ENCODE peak calls at places on chromosomes 13 and 19, in eight cellular contexts. M, N, F, V, R, I, B and D are unnamed samples.

GRCh38 chr13:67341406-67341805 is 111.3 kb upstream of the PCDH9 start:
- DNase-seq in V (no peak), B (no peak), N (no peak), M (no peak), I (no peak), F (no peak), R (no peak), D (no peak)

GRCh38 chr19:1655992-1656608 is 3.7 kb upstream of the TCF3 start:
- DNase-seq in F (no peak), B (no peak), M (no peak), V (no peak), I (no peak), N (no peak), R (no peak), D (no peak)

GRCh38 chr19:33724021-33724722 is 72.5 kb upstream of the KCTD15 start:
- DNase-seq in I (no peak), M (no peak), R (no peak), B (no peak), F (no peak), N (no peak), V (no peak), D (no peak)

GRCh38 chr13:113028336-113029060 is 59.5 kb downstream of the MCF2L start:
- DNase-seq in N (no peak), B (no peak), R (no peak), V (no peak), I (no peak), M (no peak), F (no peak), D (no peak)

GRCh38 chr13:98510156-98510509 is 66.8 kb downstream of the STK24 start:
- DNase-seq in B (no peak), I (no peak), M (no peak), R (no peak), V (no peak), N (no peak), F (no peak), D (no peak)

GRCh38 chr13:99981115-99982020 is at the start of gene ZIC2:
- DNase-seq in F (no peak), B (no peak), I (peak; percentile 66), N (peak; percentile 52), M (peak; percentile 61), R (peak; percentile 90), V (no peak), D (no peak)

GRCh38 chr13:34340534-34340933 is 522.6 kb downstream of the RFC3 start:
- DNase-seq in N (no peak), F (no peak), I (no peak), B (no peak), V (no peak), R (no peak), M (no peak), D (no peak)

GRCh38 chr13:76937416-76937815 is 10.9 kb upstream of the ACOD1 start:
- DNase-seq in B (peak; percentile 73), F (no peak), N (no peak), I (no peak), R (no peak), V (no peak), M (no peak), D (no peak)

GRCh38 chr19:1860133-1860775 is 3.1 kb downstream of the KLF16 start:
- DNase-seq in N (no peak), F (peak; percentile 48), B (no peak), M (peak; percentile 71), V (no peak), I (no peak), R (no peak), D (peak; percentile 55)

GRCh38 chr13:111050539-111050879 is 64.6 kb upstream of the ARHGEF7 start:
- DNase-seq in V (no peak), N (no peak), I (no peak), M (no peak), F (no peak), B (no peak), R (no peak), D (no peak)

GRCh38 chr19:4224470-4224869 is 4.9 kb upstream of the EBI3 start:
- DNase-seq in V (no peak), B (no peak), F (no peak), M (no peak), I (no peak), N (no peak), R (no peak), D (no peak)

GRCh38 chr19:40191836-40192646 is 815 bp downstream of the MAP3K10 start:
- DNase-seq in M (peak; percentile 67), R (peak; percentile 54), I (peak; percentile 87), F (peak; percentile 15), B (no peak), N (no peak), V (no peak), D (peak; percentile 39)

GRCh38 chr13:28754698-28755545 is 36.2 kb upstream of the SLC46A3 start:
- DNase-seq in M (no peak), F (no peak), V (no peak), N (peak; percentile 9), I (peak; percentile 22), R (no peak), B (no peak), D (no peak)

GRCh38 chr13:33799950-33800592 is 17.9 kb upstream of the RFC3 start:
- DNase-seq in B (no peak), N (peak; percentile 19), V (no peak), I (peak; percentile 22), F (no peak), M (no peak), R (no peak), D (no peak)

GRCh38 chr13:25375727-25376358 is 4.1 kb downstream of the ATP8A2 start:
- DNase-seq in V (peak; percentile 9), N (peak; percentile 38), B (peak; percentile 7), I (peak; percentile 62), F (no peak), R (peak; percentile 42), M (peak; percentile 59), D (peak; percentile 32)

GRCh38 chr13:27474751-27475268 is 24.4 kb upstream of the MTIF3 start:
- DNase-seq in B (no peak), M (no peak), N (no peak), F (no peak), V (no peak), I (no peak), R (no peak), D (no peak)

GRCh38 chr19:8150998-8151397 is 1.6 kb upstream of the FBN3 start:
- DNase-seq in F (no peak), R (no peak), M (no peak), B (no peak), N (no peak), V (no peak), I (no peak), D (no peak)

GRCh38 chr19:29268103-29268502 is 55.2 kb upstream of the UQCRFS1 start:
- DNase-seq in F (no peak), N (no peak), R (no peak), I (no peak), V (no peak), B (no peak), M (no peak), D (no peak)

GRCh38 chr19:19040417-19040816 is 7.0 kb downstream of the ARMC6 start:
- DNase-seq in N (no peak), B (peak; percentile 90), R (no peak), F (no peak), V (no peak), M (no peak), I (no peak), D (no peak)

GRCh38 chr19:4130635-4131438 is 6.9 kb upstream of the MAP2K2 start:
- DNase-seq in F (no peak), R (no peak), V (no peak), I (no peak), B (peak; percentile 24), M (no peak), N (no peak), D (no peak)